ENCODE peak calls at places on chromosomes 13 and 19, in four cellular contexts. H is cardiac muscle cell, C is heart left ventricle, Q is body of pancreas. N is an unnamed sample. For H3K4me1, the result is how much of the 10 kb centered on the place peaks cover.

GRCh38 chr13:109760951-109761350 is 25.4 kb downstream of the IRS2 start:
- DNase-seq in Q (no peak), H (no peak), C (no peak), N (no peak)

GRCh38 chr19:17529239-17530158 is 18.1 kb downstream of the PGLS start:
- DNase-seq in Q (no peak), C (no peak), H (no peak), N (no peak)

GRCh38 chr13:50685491-50685890 is 158.0 kb downstream of the DLEU7 start:
- DNase-seq in C (peak), H (peak), Q (peak), N (no peak)

GRCh38 chr19:32824906-32825608 is 44.5 kb downstream of the SLC7A9 start:
- DNase-seq in H (no peak), Q (no peak), C (no peak), N (no peak)

GRCh38 chr19:10686661-10687517 is 14.3 kb upstream of the QTRT1 start:
- DNase-seq in H (no peak), C (peak), Q (no peak), N (no peak)

GRCh38 chr19:4987286-4987685 is 18.4 kb downstream of the KDM4B start:
- DNase-seq in Q (no peak), H (peak), C (no peak), N (no peak)

GRCh38 chr13:40185393-40185792 is 481.0 kb downstream of the FOXO1 start:
- DNase-seq in C (no peak), H (no peak), Q (no peak), N (no peak)

GRCh38 chr13:95479706-95480105 is 72.8 kb upstream of the CLDN10 start:
- DNase-seq in H (no peak), Q (no peak), C (no peak), N (no peak)

GRCh38 chr19:29881386-29881785 is 60.7 kb upstream of the URI1 start:
- DNase-seq in Q (no peak), C (no peak), H (no peak), N (no peak)

GRCh38 chr19:45451850-45452387 is 15.9 kb upstream of the FOSB start:
- DNase-seq in Q (no peak), H (no peak), C (no peak), N (no peak)

GRCh38 chr19:45457776-45458175 is 10.0 kb upstream of the FOSB start:
- DNase-seq in C (no peak), Q (no peak), H (no peak), N (no peak)

GRCh38 chr19:45456500-45456815 is 11.3 kb upstream of the FOSB start:
- DNase-seq in H (no peak), C (no peak), Q (no peak), N (no peak)

GRCh38 chr19:45451181-45451849 is 16.5 kb upstream of the FOSB start:
- DNase-seq in C (no peak), Q (peak), H (peak), N (no peak)

GRCh38 chr19:45455707-45456499 is 11.9 kb upstream of the FOSB start:
- DNase-seq in Q (peak), H (peak), C (peak), N (peak)
- H3K4me3 ChIP-seq in Q (no peak), H (no peak), C (peak), N (no peak)

GRCh38 chr19:40274585-40275544 is 10.3 kb downstream of the AKT2 start:
- DNase-seq in Q (no peak), H (no peak), C (peak), N (no peak)
- H3K4me1 ChIP-seq in Q (half or more), H (under half), C (half or more), N (under half)

DNA sequence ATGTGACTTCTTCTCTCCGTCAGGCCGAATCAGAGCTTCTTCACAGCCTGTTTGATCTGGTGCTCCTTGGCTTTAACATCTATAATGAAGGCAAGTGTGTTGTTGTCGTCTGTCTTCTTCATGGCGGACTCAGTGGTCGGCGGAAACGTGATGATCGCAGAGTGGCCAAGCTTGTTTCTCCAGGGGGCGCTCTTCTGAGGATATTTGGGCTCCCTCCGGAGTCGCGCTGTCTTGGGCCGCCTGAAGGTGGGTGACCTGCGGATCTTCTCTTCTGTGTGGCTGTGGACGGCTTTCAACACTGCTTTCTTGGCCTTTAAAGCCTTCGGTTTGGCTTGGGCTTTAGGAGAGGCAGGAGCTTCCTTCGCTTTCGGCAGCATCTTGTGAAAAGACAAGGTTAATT is 9.8 kb downstream of the TPRX1 start:
- DNase-seq in H (no peak), C (no peak), Q (no peak), N (no peak)
- TF ChIP-seq CTCF in H (no peak), C (no peak), Q (no peak), N (no peak)

DNA sequence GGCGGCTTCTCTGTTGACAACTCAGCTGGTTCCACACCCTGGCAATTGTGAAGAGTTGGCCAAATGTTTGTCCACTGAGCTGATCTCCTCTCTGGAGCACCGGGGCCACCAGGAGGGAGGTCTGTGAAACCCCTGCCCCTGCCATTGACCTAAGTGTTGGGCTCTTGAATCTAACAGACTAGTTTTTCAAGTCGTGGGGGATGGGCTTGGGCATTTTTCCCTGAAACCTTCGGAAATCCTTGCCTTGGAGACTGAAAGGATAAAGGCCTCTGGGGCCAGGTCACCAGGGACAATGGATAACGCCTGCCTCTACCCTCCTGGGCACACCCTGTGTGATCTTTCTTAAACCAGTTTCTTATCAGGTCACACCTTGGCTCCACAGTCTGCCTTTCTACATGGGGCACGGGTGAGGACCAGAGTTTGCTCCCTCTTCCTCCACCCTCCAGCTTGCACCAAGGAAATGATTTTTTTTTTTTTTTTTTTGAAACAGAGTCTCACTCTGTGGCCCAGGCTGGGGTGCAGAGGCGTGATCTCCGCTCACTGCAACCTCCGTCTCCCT is 930 bp downstream of the GEMIN7 start:
- DNase-seq in Q (no peak), C (no peak), H (no peak), N (peak)
- H3K4me3 ChIP-seq in Q (peak), C (peak), H (peak), N (peak)

DNA sequence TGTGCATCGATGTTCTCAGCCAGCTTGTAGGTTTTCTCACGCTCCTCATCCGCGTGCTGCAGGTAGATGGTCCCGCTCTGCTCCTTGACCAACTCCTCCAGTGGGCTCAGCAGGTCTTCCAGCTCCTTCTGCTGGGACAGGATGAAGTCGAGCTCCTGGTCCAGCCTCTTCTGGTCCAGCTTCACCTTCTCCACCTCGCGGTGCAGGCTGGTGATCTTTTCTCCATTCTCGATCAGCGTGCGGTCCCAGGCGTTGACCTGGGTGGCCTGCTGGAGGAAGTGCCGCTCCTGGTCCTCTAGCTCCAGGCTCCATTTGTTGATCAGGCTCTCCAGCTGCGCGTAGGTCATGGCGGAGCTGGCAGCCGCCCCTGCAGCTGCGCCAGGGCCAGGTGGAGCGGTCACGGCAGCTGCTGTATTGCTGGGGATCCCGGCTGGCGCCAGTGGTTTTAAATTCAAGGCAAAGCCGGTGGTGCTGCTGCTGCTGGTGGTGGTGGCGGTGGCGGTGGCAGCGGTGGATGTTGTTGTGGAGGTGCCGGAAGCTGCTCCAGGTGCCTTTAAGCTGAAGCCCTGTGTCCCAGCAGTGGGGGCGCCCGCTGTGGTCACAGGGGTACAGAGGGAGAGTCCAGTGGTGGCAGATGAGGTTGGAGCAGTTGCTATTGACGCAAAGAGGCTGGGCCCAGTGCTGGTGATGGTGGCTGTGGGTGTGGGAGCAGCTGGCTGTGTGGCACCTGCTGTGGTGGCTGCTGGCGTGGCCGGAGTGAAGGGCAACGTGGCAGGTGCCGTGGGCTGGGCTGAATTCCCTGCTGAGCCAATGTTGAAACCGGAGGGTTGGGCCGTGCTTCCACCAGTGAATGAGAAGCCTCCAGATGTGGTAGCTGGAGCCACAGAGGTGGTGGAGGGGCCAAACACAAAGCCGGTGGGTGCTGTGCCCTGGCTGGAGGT is 12.1 kb upstream of the IL4I1 start:
- DNase-seq in C (no peak), H (no peak), Q (no peak), N (no peak)
- H3K4me1 ChIP-seq in C (under half), H (under half), Q (under half), N (under half)

GRCh38 chr13:41942462-41943094 is 18.3 kb downstream of the VWA8 start:
- DNase-seq in Q (no peak), H (peak), C (no peak), N (no peak)
- TF ChIP-seq CTCF in Q (no peak), H (peak), C (peak), N (no peak)

GRCh38 chr19:13959962-13960862 is 7.9 kb downstream of the DCAF15 start:
- DNase-seq in C (no peak), H (no peak), Q (no peak), N (no peak)

GRCh38 chr19:13962738-13963602 is 10.7 kb downstream of the DCAF15 start:
- DNase-seq in H (peak), Q (no peak), C (peak), N (no peak)

GRCh38 chr19:13963603-13964105 is 11.3 kb downstream of the DCAF15 start:
- DNase-seq in C (no peak), Q (no peak), H (no peak), N (peak)

GRCh38 chr19:13960863-13961784 is 8.8 kb downstream of the DCAF15 start:
- DNase-seq in C (no peak), H (no peak), Q (no peak), N (no peak)

DNA sequence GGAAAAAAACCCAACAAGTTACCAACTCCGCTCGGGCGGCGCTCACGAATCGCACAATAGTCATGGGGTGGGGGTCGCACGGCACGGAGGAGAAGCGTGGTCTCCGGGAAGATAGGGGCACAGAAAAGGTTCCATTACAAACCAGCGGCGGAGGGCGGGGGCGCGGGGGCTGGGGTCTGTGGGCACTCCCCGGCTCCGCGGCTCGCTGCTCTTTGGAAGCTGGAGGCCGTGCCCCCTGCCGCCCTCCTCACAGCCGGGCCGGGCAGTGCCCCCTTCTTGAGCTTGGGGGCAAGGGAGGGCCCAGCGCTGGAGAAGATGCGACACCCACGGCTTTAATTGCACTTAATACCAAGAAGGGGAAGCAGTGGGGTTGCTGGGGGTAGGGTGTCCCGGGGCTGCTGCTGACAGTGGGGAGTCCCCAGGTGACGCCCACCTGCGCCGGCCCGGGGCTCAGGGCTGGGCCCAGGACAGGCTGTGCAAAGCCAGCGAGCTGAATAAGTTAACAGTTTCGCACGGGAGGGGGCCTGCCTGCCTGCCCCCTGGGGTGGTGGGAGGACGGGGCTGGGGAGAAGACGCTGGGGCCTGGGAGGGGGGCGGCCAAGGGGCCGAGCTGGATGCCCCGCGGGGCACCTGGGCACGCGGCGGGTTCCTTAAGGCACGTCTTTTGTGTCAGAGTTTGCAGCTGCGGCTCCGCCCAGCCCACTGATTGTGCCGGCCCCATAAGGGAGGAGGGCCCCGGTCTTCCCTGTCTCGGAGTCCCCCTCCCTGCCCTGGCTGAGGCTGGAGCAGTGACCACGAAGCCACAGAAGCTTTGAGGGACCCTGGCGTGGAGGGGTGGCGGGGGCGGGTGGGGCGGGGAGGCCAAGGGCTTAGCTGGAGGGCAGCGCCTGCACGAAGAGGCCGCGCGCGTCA is 9.8 kb downstream of the DCAF15 start:
- DNase-seq in H (peak), C (peak), Q (no peak), N (peak)
- H3K4me3 ChIP-seq in H (no peak), C (no peak), Q (no peak), N (no peak)

DNA sequence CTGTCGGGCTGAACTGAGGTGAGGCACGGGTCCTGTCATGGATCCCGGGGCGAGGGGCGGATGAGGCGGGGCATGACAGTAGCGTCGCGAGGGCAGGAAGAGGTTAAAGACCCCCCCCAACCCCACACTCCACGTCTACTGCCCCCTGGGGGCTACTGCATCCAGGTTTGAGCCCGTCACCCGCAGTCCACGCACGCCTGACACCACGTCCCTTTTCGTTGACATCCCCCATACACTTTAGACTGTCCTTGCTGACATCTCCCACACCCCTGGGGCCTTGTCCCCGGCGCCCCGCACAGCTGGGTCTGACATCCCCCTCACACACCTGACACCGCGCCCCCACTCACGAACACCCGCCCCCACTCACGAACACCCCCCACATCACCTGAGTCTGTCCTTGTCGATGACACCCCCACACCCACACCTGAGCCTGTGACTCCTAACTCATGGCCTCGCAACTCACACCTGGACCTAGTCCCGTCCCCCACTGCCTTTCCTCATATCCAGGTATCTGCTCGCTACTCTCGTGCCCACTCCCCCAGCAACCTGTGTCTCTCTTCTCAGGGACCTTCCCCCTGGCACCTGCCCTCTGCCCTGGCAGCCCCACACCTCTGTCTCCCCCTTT is 416 bp downstream of the SLC25A42 start:
- DNase-seq in C (no peak), Q (no peak), H (no peak), N (no peak)
- H3K4me1 ChIP-seq in C (half or more), Q (under half), H (under half), N (under half)

GRCh38 chr13:54733639-54734038 is 1705.0 kb downstream of the OLFM4 start:
- DNase-seq in H (no peak), Q (no peak), C (no peak), N (no peak)
- TF ChIP-seq CTCF in H (no peak), Q (no peak), C (no peak), N (no peak)

N was measured in mucosa of descending colon.